ENCODE peak calls at places on chromosomes 5 and 9, in nine cellular contexts. Q is smooth muscle cell of the brain vasculature, K is lower leg skin, O is endothelial cell, A is WERI-Rb-1, S is A549, V is choroid plexus epithelial cell, P is B cell, Z is GF-D8. E is an unnamed sample.

GRCh38 chr9:128191406-128192046 is at the start of gene CIZ1:
- DNase-seq in V (peak), Z (peak), Q (no peak), S (peak), K (peak), P (peak), O (peak), A (peak), E (peak)

GRCh38 chr5:93343570-93343969 is 237.4 kb downstream of the NR2F1-AS1 start:
- DNase-seq in Z (no peak), P (no peak), S (no peak), K (no peak), Q (no peak), A (no peak), V (no peak), O (no peak), E (no peak)

GRCh38 chr5:111043712-111044506 is 27.6 kb upstream of the TSLP start:
- DNase-seq in P (no peak), Z (no peak), Q (peak), S (no peak), V (peak), K (no peak), A (no peak), O (no peak), E (no peak)

GRCh38 chr5:173786296-173787187 is 101.6 kb upstream of the CPEB4 start:
- DNase-seq in V (no peak), P (peak), Z (no peak), A (no peak), S (no peak), Q (no peak), K (no peak), O (no peak), E (no peak)

GRCh38 chr5:160516696-160517530 is 95.3 kb downstream of the PTTG1 start:
- DNase-seq in Z (no peak), S (no peak), O (no peak), P (no peak), A (peak), V (no peak), Q (no peak), K (no peak), E (no peak)

GRCh38 chr9:121399883-121400607 is 30.0 kb upstream of the STOM start:
- DNase-seq in P (peak), V (peak), S (peak), K (no peak), A (no peak), Q (peak), Z (peak), O (no peak), E (no peak)

GRCh38 chr9:33718987-33719386 is 76.4 kb upstream of the PRSS3 start:
- DNase-seq in Z (peak), K (no peak), P (no peak), O (no peak), S (no peak), A (no peak), Q (no peak), V (peak), E (peak)

GRCh38 chr5:132790201-132790870 is 13.3 kb upstream of the SEPTIN8 start:
- DNase-seq in Z (no peak), O (no peak), K (no peak), A (no peak), S (no peak), P (no peak), V (no peak), Q (no peak), E (no peak)

GRCh38 chr9:977361-978116 is 1.1 kb downstream of the DMRT3 start:
- DNase-seq in A (no peak), S (no peak), O (peak), Z (no peak), V (no peak), P (no peak), K (peak), Q (no peak), E (no peak)

GRCh38 chr9:18520395-18520794 is 46.4 kb downstream of the ADAMTSL1 start:
- DNase-seq in Q (no peak), S (no peak), V (no peak), O (no peak), P (no peak), K (no peak), A (no peak), Z (no peak), E (no peak)

GRCh38 chr9:114486205-114486963 is 18.9 kb downstream of the WHRN start:
- DNase-seq in P (no peak), S (no peak), V (no peak), K (no peak), Q (no peak), Z (no peak), A (no peak), O (no peak), E (no peak)

GRCh38 chr5:6722015-6722414 is 8.8 kb downstream of the TENT4A start:
- DNase-seq in K (peak), P (no peak), Q (no peak), V (peak), S (no peak), O (no peak), Z (no peak), A (no peak), E (no peak)

GRCh38 chr9:35277649-35278359 is 116.0 kb downstream of the UNC13B start:
- DNase-seq in A (no peak), Q (peak), S (no peak), K (no peak), P (no peak), Z (no peak), V (peak), O (no peak), E (no peak)

GRCh38 chr9:134922066-134922931 is 4.6 kb upstream of the FCN1 start:
- DNase-seq in Q (no peak), A (no peak), P (no peak), O (peak), V (peak), K (peak), Z (peak), S (no peak), E (peak)

GRCh38 chr5:149474198-149474597 is 77.0 kb downstream of the CSNK1A1 start:
- DNase-seq in V (no peak), Q (no peak), S (no peak), K (peak), Z (no peak), P (no peak), O (no peak), A (no peak), E (no peak)

GRCh38 chr5:93800988-93801811 is 59.8 kb upstream of the POU5F2 start:
- DNase-seq in O (no peak), K (no peak), Z (peak), A (peak), V (peak), P (no peak), S (peak), Q (peak), E (peak)

GRCh38 chr9:5876026-5876425 is 14.7 kb upstream of the MLANA start:
- DNase-seq in Q (no peak), A (no peak), S (no peak), V (no peak), O (no peak), Z (no peak), K (no peak), P (no peak), E (no peak)

GRCh38 chr9:74942801-74943200 is 9.9 kb downstream of the C9orf40 start:
- DNase-seq in A (no peak), P (no peak), S (no peak), Z (peak), K (no peak), O (no peak), V (peak), Q (no peak), E (no peak)

GRCh38 chr5:136066705-136067271 is 38.0 kb downstream of the TGFBI start:
- DNase-seq in Q (no peak), K (peak), P (no peak), S (peak), O (no peak), V (peak), Z (no peak), A (peak), E (no peak)

GRCh38 chr9:100104314-100104713 is 5.3 kb downstream of the INVS start:
- DNase-seq in Z (no peak), O (no peak), S (no peak), K (no peak), A (no peak), V (no peak), P (no peak), Q (no peak), E (no peak)

GRCh38 chr5:173717959-173718358 is 101.5 kb upstream of the BOD1 start:
- DNase-seq in A (no peak), K (no peak), Q (no peak), V (no peak), S (no peak), O (no peak), P (no peak), Z (no peak), E (no peak)

GRCh38 chr9:18692240-18692639 is 218.3 kb downstream of the ADAMTSL1 start:
- DNase-seq in Z (no peak), V (no peak), O (no peak), P (no peak), S (no peak), A (no peak), K (no peak), Q (no peak), E (no peak)

GRCh38 chr9:110128664-110129329 is 79.2 kb downstream of the C9orf152 start:
- DNase-seq in A (no peak), V (peak), Q (no peak), K (no peak), Z (no peak), S (no peak), O (no peak), P (peak), E (no peak)

GRCh38 chr5:158658439-158659230 is 441.1 kb downstream of the EBF1 start:
- DNase-seq in O (no peak), A (no peak), K (no peak), V (peak), Z (no peak), Q (peak), S (no peak), P (no peak), E (no peak)

GRCh38 chr9:6884101-6884500 is 126.3 kb downstream of the KDM4C start:
- DNase-seq in V (no peak), A (no peak), K (no peak), P (no peak), S (no peak), O (no peak), Q (no peak), Z (no peak), E (no peak)

GRCh38 chr9:107638922-107639321 is 149.4 kb upstream of the KLF4 start:
- DNase-seq in P (no peak), Z (no peak), A (peak), K (peak), Q (no peak), O (no peak), V (peak), S (peak), E (no peak)

GRCh38 chr5:124935060-124935459 is 188.6 kb upstream of the ZNF608 start:
- DNase-seq in Q (no peak), S (no peak), A (no peak), Z (peak), P (peak), V (no peak), O (no peak), K (no peak), E (no peak)

GRCh38 chr5:134567651-134568338 is 42.3 kb downstream of the JADE2 start:
- DNase-seq in Q (no peak), Z (no peak), O (no peak), V (peak), A (no peak), S (peak), K (no peak), P (no peak), E (peak)

GRCh38 chr5:139746691-139747582 is 48.7 kb upstream of the PSD2 start:
- DNase-seq in Z (no peak), A (peak), S (no peak), Q (no peak), K (peak), P (peak), O (no peak), V (peak), E (no peak)

GRCh38 chr5:123088031-123088805 is 823 bp upstream of the PRDM6 start:
- DNase-seq in Z (no peak), K (no peak), P (no peak), V (no peak), A (no peak), Q (no peak), S (no peak), O (peak), E (no peak)

GRCh38 chr9:93829271-93830223 is 125.6 kb downstream of the BARX1 start:
- DNase-seq in A (no peak), Q (no peak), V (no peak), K (peak), S (no peak), O (no peak), Z (no peak), P (peak), E (no peak)

GRCh38 chr5:27015758-27016157 is 22.6 kb downstream of the CDH9 start:
- DNase-seq in Z (no peak), O (no peak), A (no peak), P (no peak), K (no peak), S (no peak), V (no peak), Q (no peak), E (no peak)

GRCh38 chr9:100472725-100473261 is at the start of gene TMEFF1:
- DNase-seq in A (peak), S (peak), Q (no peak), K (no peak), O (peak), Z (no peak), P (peak), V (no peak), E (no peak)

GRCh38 chr5:68265347-68265746 is 49.8 kb downstream of the PIK3R1 start:
- DNase-seq in Q (no peak), Z (no peak), P (no peak), A (no peak), V (no peak), K (no peak), O (no peak), S (no peak), E (no peak)

GRCh38 chr5:156188026-156188425 is 138.9 kb upstream of the SGCD start:
- DNase-seq in A (no peak), S (no peak), O (no peak), K (no peak), Z (no peak), V (no peak), P (no peak), Q (no peak), E (no peak)

GRCh38 chr5:37816331-37816730 is 23.5 kb downstream of the GDNF start:
- DNase-seq in P (no peak), O (no peak), Z (no peak), S (no peak), K (no peak), V (no peak), Q (no peak), A (no peak), E (no peak)